ENCODE peak calls at places on chromosomes 2 and 18, in seven cellular contexts. U is epithelial cell of proximal tubule; L is lower leg skin; H is CD8-positive, alpha-beta T cell; E is AG09309; I is cardiac fibroblast; Q is testis. D is an unnamed sample.

GRCh38 chr2:160054984-160055725 is 7.3 kb downstream of the PLA2R1 start:
- DNase-seq in I (peak), U (no peak), E (no peak), Q (no peak), H (no peak), L (no peak), D (peak)

GRCh38 chr2:53641290-53641689 is 126.3 kb upstream of the CHAC2 start:
- DNase-seq in H (no peak), L (no peak), E (no peak), Q (no peak), I (no peak), U (no peak), D (no peak)

GRCh38 chr2:66563473-66563872 is 128.5 kb downstream of the MEIS1 start:
- DNase-seq in E (no peak), L (no peak), Q (no peak), H (no peak), I (no peak), U (no peak), D (no peak)

GRCh38 chr2:158795110-158795924 is at the start of gene DAPL1:
- DNase-seq in U (no peak), Q (no peak), E (no peak), L (peak), I (no peak), H (no peak), D (no peak)

GRCh38 chr18:57376503-57376902 is 24.1 kb downstream of the ST8SIA3 start:
- DNase-seq in U (no peak), I (no peak), Q (no peak), H (no peak), L (no peak), E (no peak), D (no peak)

GRCh38 chr2:71833855-71834554 is 313.7 kb downstream of the CYP26B1 start:
- DNase-seq in L (peak), E (peak), I (peak), Q (no peak), H (no peak), U (no peak), D (peak)

GRCh38 chr18:75638223-75638596 is 210.7 kb upstream of the SMIM21 start:
- DNase-seq in U (no peak), E (no peak), H (no peak), L (no peak), I (peak), Q (peak), D (peak)

GRCh38 chr2:161414385-161415040 is 1.6 kb upstream of the TBR1 start:
- DNase-seq in Q (no peak), H (no peak), L (no peak), E (no peak), I (peak), U (no peak), D (peak)

GRCh38 chr2:10019174-10019971 is 24.0 kb upstream of the KLF11 start:
- DNase-seq in I (no peak), U (no peak), Q (no peak), L (no peak), E (peak), H (no peak), D (peak)

GRCh38 chr2:36667931-36668330 is 28.6 kb upstream of the VIT start:
- DNase-seq in I (no peak), E (no peak), L (no peak), U (no peak), Q (no peak), H (no peak), D (no peak)

GRCh38 chr18:27695509-27695908 is 481.4 kb downstream of the CDH2 start:
- DNase-seq in E (no peak), H (no peak), Q (no peak), U (peak), L (no peak), I (peak), D (no peak)

GRCh38 chr2:167294031-167294774 is 405.9 kb downstream of the XIRP2 start:
- DNase-seq in I (peak), E (no peak), Q (peak), H (no peak), U (no peak), L (no peak), D (peak)

GRCh38 chr2:237473474-237474453 is 13.3 kb upstream of the MLPH start:
- DNase-seq in Q (no peak), E (no peak), H (no peak), L (no peak), U (no peak), I (peak), D (peak)

GRCh38 chr2:100104718-100105677 is 37.4 kb downstream of the AFF3 start:
- DNase-seq in U (no peak), L (no peak), H (no peak), I (no peak), E (no peak), Q (peak), D (peak)

GRCh38 chr18:46596119-46596518 is 60.9 kb downstream of the LOXHD1 start:
- DNase-seq in I (no peak), H (no peak), Q (no peak), U (no peak), L (no peak), E (no peak), D (no peak)

GRCh38 chr2:230134496-230135073 is 65.9 kb upstream of the SLC16A14 start:
- DNase-seq in Q (no peak), E (peak), H (no peak), L (no peak), U (no peak), I (peak), D (peak)

GRCh38 chr2:218002792-218003191 is at the start of gene TNS1:
- DNase-seq in H (no peak), L (no peak), Q (peak), I (peak), U (no peak), E (no peak), D (peak)

GRCh38 chr2:85181093-85181685 is 48.0 kb downstream of the TCF7L1 start:
- DNase-seq in I (no peak), L (no peak), E (no peak), H (no peak), Q (no peak), U (no peak), D (no peak)

GRCh38 chr2:176283268-176283667 is 14.0 kb downstream of the MTX2 start:
- DNase-seq in E (no peak), H (no peak), I (peak), U (no peak), Q (no peak), L (no peak), D (peak)

GRCh38 chr18:79615091-79615490 is 64.5 kb upstream of the CTDP1 start:
- DNase-seq in L (no peak), H (no peak), I (no peak), E (no peak), Q (no peak), U (no peak), D (no peak)

GRCh38 chr2:145431181-145431951 is 911.4 kb upstream of the ZEB2 start:
- DNase-seq in I (peak), Q (no peak), L (no peak), H (no peak), U (no peak), E (no peak), D (no peak)

GRCh38 chr2:132267372-132267771 is 105.6 kb upstream of the ANKRD30BL start:
- DNase-seq in U (no peak), E (no peak), L (no peak), I (no peak), H (no peak), Q (no peak), D (no peak)

GRCh38 chr2:71605173-71605641 is 151.8 kb downstream of the DYSF start:
- DNase-seq in H (no peak), U (no peak), L (no peak), I (peak), E (no peak), Q (no peak), D (no peak)

GRCh38 chr18:50372743-50373142 is 2.1 kb upstream of the SKA1 start:
- DNase-seq in H (no peak), Q (no peak), L (no peak), E (no peak), U (no peak), I (no peak), D (no peak)

GRCh38 chr18:74724186-74724585 is 126.5 kb downstream of the ZNF407 start:
- DNase-seq in H (no peak), E (peak), I (peak), Q (no peak), L (no peak), U (no peak), D (peak)

GRCh38 chr18:62897153-62897552 is 181.8 kb downstream of the PHLPP1 start:
- DNase-seq in I (peak), L (no peak), Q (no peak), H (no peak), U (no peak), E (peak), D (peak)

GRCh38 chr18:8949206-8949605 is 153.3 kb upstream of the NDUFV2 start:
- DNase-seq in L (no peak), E (no peak), U (no peak), Q (no peak), I (no peak), H (no peak), D (peak)

GRCh38 chr2:60980031-60980815 is 37.3 kb upstream of the PEX13 start:
- DNase-seq in E (no peak), Q (no peak), I (no peak), U (no peak), H (no peak), L (no peak), D (no peak)

GRCh38 chr2:2291500-2292260 is 39.4 kb downstream of the MYT1L start:
- DNase-seq in H (no peak), I (no peak), E (no peak), L (no peak), Q (peak), U (no peak), D (peak)

GRCh38 chr18:35131387-35132283 is 90.4 kb downstream of the MAPRE2 start:
- DNase-seq in E (no peak), U (no peak), I (peak), H (no peak), Q (peak), L (no peak), D (no peak)

GRCh38 chr18:57194070-57194469 is 47.2 kb downstream of the BOD1L2 start:
- DNase-seq in L (no peak), E (no peak), U (no peak), Q (no peak), H (no peak), I (no peak), D (no peak)

GRCh38 chr18:75831960-75832359 is 404.5 kb upstream of the SMIM21 start:
- DNase-seq in H (no peak), U (no peak), Q (no peak), L (no peak), I (no peak), E (no peak), D (no peak)

GRCh38 chr2:225040862-225041209 is 1.4 kb downstream of the DOCK10 start:
- DNase-seq in U (no peak), Q (peak), H (no peak), I (peak), L (no peak), E (no peak), D (peak)

GRCh38 chr2:43152186-43152585 is 74.2 kb downstream of the ZFP36L2 start:
- DNase-seq in U (no peak), H (no peak), I (no peak), L (no peak), Q (no peak), E (no peak), D (no peak)

GRCh38 chr18:48806551-48807261 is 144.1 kb downstream of the SMAD7 start:
- DNase-seq in H (no peak), E (peak), L (peak), I (no peak), Q (peak), U (no peak), D (peak)

GRCh38 chr18:22977847-22978701 is 44.9 kb downstream of the RBBP8 start:
- DNase-seq in E (peak), I (peak), L (no peak), U (peak), Q (no peak), H (no peak), D (peak)

GRCh38 chr2:64792995-64793639 is 139.4 kb upstream of the SERTAD2 start:
- DNase-seq in H (no peak), I (peak), Q (no peak), U (no peak), E (no peak), L (no peak), D (no peak)

GRCh38 chr2:4828682-4829374 is 863.4 kb upstream of the SOX11 start:
- DNase-seq in L (no peak), U (no peak), H (no peak), E (no peak), I (no peak), Q (no peak), D (no peak)

GRCh38 chr2:160674076-160674630 is 180.5 kb upstream of the RBMS1 start:
- DNase-seq in U (no peak), I (peak), L (no peak), E (no peak), H (no peak), Q (no peak), D (peak)

GRCh38 chr2:147665035-147665434 is 179.8 kb upstream of the ACVR2A start:
- DNase-seq in L (peak), H (no peak), I (no peak), U (no peak), Q (no peak), E (no peak), D (peak)

GRCh38 chr2:95273911-95274290 is 348 bp upstream of the PROM2 start:
- DNase-seq in I (no peak), H (no peak), E (no peak), Q (no peak), L (no peak), U (no peak), D (no peak)

GRCh38 chr2:95274291-95275150 is at the start of gene PROM2:
- DNase-seq in L (peak), E (no peak), U (no peak), Q (no peak), H (no peak), I (no peak), D (no peak)

GRCh38 chr2:95276244-95276887 is 2.1 kb downstream of the PROM2 start:
- DNase-seq in Q (no peak), L (no peak), H (no peak), U (no peak), I (no peak), E (no peak), D (no peak)

GRCh38 chr2:95275601-95276243 is 1.5 kb downstream of the PROM2 start:
- DNase-seq in I (peak), U (no peak), E (no peak), Q (no peak), L (no peak), H (no peak), D (peak)

GRCh38 chr2:95275151-95275515 is 884 bp downstream of the PROM2 start:
- DNase-seq in H (no peak), I (no peak), E (no peak), U (no peak), L (no peak), Q (no peak), D (no peak)
- H3K4me3 ChIP-seq in H (no peak), I (no peak), E (no peak), U (no peak), L (peak), Q (no peak), D (no peak)

GRCh38 chr18:13219576-13219975 is 1.0 kb downstream of the LDLRAD4 start:
- DNase-seq in Q (no peak), I (no peak), H (no peak), L (no peak), U (no peak), E (no peak), D (no peak)
- H3K4me3 ChIP-seq in Q (no peak), I (no peak), H (peak), L (no peak), U (no peak), E (no peak), D (no peak)

GRCh38 chr2:119011910-119012209 is 69.9 kb downstream of the MARCO start:
- DNase-seq in H (no peak), Q (no peak), I (no peak), U (no peak), E (no peak), L (no peak), D (no peak)
- H3K4me3 ChIP-seq in H (no peak), Q (peak), I (no peak), U (peak), E (no peak), L (no peak), D (no peak)

DNA sequence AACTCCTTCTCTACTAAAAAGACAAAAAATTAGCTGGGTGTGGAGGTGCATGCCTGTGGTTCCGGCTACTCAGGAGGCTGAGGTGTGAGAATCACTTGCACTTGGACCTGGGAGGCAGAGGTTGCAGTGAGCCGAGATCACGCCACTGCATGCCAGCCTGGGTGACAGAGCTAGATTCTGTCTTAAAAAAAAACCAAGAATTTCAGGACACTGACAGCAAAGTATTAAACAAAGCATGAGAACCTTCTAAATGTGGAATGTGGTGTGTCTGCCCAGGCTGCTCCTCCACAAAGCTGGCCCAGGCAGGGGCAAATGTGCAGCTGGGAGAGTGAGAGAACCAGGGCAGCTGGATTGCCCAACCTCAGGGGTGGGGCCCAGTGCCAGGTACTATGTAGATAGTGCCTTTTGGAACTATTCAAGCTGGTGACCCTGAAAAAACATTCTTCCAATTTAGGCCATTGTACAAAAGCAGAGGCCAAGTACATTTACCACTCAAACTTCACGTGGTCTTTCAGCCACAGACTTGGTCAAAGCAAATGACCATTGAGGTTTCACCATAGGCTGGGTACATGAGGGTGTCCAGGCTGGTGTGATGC is 6.7 kb upstream of the UGT1A5 start:
- DNase-seq in Q (no peak), L (no peak), E (no peak), U (no peak), I (no peak), H (no peak), D (no peak)
- H3K4me3 ChIP-seq in Q (no peak), L (no peak), E (no peak), U (no peak), I (no peak), H (no peak), D (no peak)

GRCh38 chr2:73114273-73114867 is 1.6 kb upstream of the RAB11FIP5 start:
- DNase-seq in I (peak), E (no peak), H (no peak), U (no peak), L (no peak), Q (no peak), D (peak)
- H3K4me3 ChIP-seq in I (no peak), E (no peak), H (no peak), U (no peak), L (no peak), Q (no peak), D (no peak)

DNA sequence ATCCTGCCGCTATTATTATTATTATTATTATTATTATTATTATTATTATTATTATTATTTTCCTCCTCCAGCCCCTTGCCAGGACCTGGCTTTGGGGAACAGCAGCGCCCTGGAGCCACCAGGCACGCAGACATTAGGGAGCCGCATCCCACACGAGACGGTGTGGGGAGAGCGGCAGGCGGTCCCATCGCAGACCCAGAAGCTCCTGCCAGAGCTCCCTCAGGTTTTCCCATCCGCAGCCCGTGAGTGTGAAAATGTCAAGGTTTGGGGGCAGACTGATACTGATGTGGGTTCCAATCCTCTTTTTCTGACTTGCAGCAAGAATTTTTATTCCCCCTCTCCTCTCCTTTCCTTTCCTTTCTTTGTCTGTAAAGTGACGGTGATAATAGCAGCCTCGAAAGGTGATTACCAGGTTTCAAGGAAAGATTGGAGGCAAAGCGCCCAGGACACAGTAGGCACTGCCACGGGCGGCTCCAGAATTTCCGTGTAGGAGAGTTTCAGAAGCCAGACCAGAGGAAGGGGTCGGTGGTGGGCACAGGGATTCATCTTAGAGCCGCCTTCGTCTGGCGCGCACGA is 812 bp downstream of the SCTR start:
- DNase-seq in E (no peak), U (no peak), Q (no peak), I (no peak), L (no peak), H (no peak), D (no peak)
- H3K4me3 ChIP-seq in E (no peak), U (peak), Q (no peak), I (no peak), L (no peak), H (no peak), D (no peak)

GRCh38 chr2:221569342-221570278 is 2.5 kb downstream of the EPHA4 start:
- DNase-seq in Q (no peak), U (no peak), E (no peak), L (no peak), H (no peak), I (no peak), D (no peak)
- H3K4me3 ChIP-seq in Q (peak), U (peak), E (peak), L (no peak), H (no peak), I (peak), D (peak)

GRCh38 chr2:39542523-39542922 is 105.4 kb upstream of the MAP4K3 start:
- DNase-seq in H (no peak), E (no peak), U (no peak), I (no peak), Q (no peak), L (no peak), D (no peak)
- H3K4me3 ChIP-seq in H (no peak), E (no peak), U (no peak), I (no peak), Q (no peak), L (no peak), D (no peak)

DNA sequence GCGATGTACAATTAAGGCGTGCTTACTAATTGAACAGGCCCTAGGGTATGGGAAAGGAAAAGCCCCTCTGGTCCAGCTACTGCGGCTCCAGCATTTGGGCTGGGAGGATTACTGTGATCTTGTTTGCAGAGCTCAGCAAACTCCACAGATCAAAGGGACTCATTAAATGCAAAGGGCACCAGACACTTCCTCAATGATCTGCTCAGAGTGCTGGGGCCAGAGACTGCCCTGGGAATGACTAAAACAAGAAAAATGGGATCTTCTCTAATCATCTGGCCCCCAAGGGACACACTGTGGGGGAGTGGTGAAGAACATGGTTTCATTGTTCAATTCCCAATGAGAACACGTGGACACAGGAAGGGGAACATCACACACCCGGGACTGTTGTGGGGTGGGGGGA is 85.0 kb downstream of the MARCHF4 start:
- DNase-seq in H (no peak), I (peak), E (no peak), L (no peak), U (no peak), Q (no peak), D (peak)
- H3K4me3 ChIP-seq in H (no peak), I (no peak), E (no peak), L (no peak), U (no peak), Q (no peak), D (no peak)

GRCh38 chr2:21860913-21861312 is 737.1 kb downstream of the TDRD15 start:
- DNase-seq in Q (no peak), I (no peak), L (no peak), H (no peak), E (no peak), U (no peak), D (no peak)

DNA sequence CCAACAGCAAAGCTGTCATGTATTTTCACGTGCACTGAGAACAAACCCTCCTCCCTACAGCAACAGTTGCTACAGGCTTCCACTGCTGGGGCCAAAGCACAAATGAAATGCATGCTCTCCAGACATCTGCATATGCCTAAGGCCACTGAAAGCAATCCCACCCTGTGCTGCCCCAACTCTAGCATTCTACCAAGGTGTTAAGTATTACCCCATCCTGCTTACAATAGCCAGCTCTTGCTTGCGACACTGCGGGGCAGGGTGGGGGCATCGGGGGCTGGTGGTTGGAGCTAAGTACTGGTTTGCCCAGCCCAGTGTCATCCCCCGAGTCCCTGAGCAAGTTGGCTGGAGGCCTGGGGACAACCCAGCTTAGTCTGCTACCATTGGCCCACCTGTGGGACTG is 742.5 kb downstream of the TDRD15 start:
- DNase-seq in H (no peak), L (no peak), U (no peak), E (no peak), I (no peak), Q (no peak), D (no peak)
- H3K4me3 ChIP-seq in H (no peak), L (no peak), U (no peak), E (no peak), I (no peak), Q (no peak), D (no peak)